ENCODE peak calls at places on chromosomes 6 and 20, in seven cellular contexts. F, E, Q, J, I, K and V are unnamed samples.

GRCh38 chr6:25279748-25280616 is 808 bp downstream of the CARMIL1 start:
- DNase-seq in F (peak; percentile 74), E (peak; percentile 56), Q (no peak), J (no peak), I (peak; percentile 68), K (no peak), V (no peak)

GRCh38 chr6:33993091-33993490 is 152.8 kb downstream of the GRM4 start:
- DNase-seq in F (no peak), E (no peak), Q (no peak), J (no peak), I (no peak), K (no peak), V (peak; percentile 12)

GRCh38 chr6:123771126-123771525 is 32.5 kb upstream of the NKAIN2 start:
- DNase-seq in F (no peak), E (no peak), Q (no peak), J (no peak), I (no peak), K (no peak), V (no peak)

GRCh38 chr20:24955045-24955444 is 6.0 kb downstream of the CST7 start:
- DNase-seq in F (no peak), E (peak; percentile 16), Q (no peak), J (no peak), I (peak; percentile 48), K (no peak), V (no peak)

GRCh38 chr6:157219201-157220200 is 103.8 kb downstream of the TMEM242 start:
- DNase-seq in F (no peak), E (no peak), Q (peak; percentile 45), J (no peak), I (no peak), K (no peak), V (no peak)

GRCh38 chr6:21478411-21478810 is 115.1 kb upstream of the SOX4 start:
- DNase-seq in F (no peak), E (no peak), Q (no peak), J (no peak), I (no peak), K (no peak), V (no peak)

GRCh38 chr20:38126146-38126912 is 38.7 kb downstream of the TGM2 start:
- DNase-seq in F (peak; percentile 65), E (peak; percentile 47), Q (peak; percentile 32), J (no peak), I (peak; percentile 64), K (no peak), V (no peak)

GRCh38 chr20:55538261-55538908 is 466.9 kb downstream of the CBLN4 start:
- DNase-seq in F (no peak), E (no peak), Q (no peak), J (no peak), I (no peak), K (no peak), V (no peak)

GRCh38 chr20:35506872-35507638 is 22.4 kb downstream of the C20orf173 start:
- DNase-seq in F (no peak), E (no peak), Q (no peak), J (no peak), I (no peak), K (no peak), V (no peak)

GRCh38 chr6:111642463-111643158 is 36.9 kb upstream of the TRAF3IP2 start:
- DNase-seq in F (no peak), E (peak; percentile 68), Q (peak; percentile 84), J (peak; percentile 29), I (peak; percentile 78), K (peak; percentile 59), V (no peak)

GRCh38 chr6:13554929-13555333 is 19.5 kb upstream of the SIRT5 start:
- DNase-seq in F (no peak), E (no peak), Q (peak; percentile 21), J (no peak), I (peak; percentile 66), K (peak; percentile 18), V (no peak)

DNA sequence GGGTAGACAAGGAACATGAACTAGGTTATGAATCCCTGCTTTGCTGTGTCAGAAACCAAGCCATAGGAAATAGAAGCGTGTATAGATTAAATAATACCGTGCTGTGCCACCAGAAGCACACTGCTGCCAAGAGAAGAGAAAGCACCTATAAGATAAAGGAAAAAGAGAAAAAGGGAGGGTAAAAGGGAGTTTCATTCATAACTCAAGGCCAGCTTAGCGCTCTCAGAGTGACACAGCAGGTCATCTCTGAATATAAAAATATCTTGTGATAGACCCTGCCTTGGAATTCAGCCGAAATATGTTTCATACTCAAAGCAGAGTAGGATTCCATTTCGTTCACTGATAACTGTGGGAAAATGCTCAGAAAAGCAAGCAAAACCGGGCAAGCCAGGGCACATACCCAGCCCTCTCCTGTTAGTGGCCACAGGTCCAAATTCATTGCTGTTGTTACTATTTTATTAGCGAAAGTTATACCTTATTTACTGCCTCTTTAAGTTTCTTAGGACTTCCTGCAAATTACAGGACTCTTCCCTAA is 8.7 kb downstream of the JAG1 start:
- DNase-seq in F (no peak), E (no peak), Q (no peak), J (no peak), I (no peak), K (no peak), V (no peak)
- H3K4me3 ChIP-seq in F (no peak overlapping the region), E (peak overlapping the region; percentile 7), Q (no peak overlapping the region), J (no peak overlapping the region), I (no peak overlapping the region), K (peak overlapping the region; percentile 97), V (no peak overlapping the region)

GRCh38 chr6:108157972-108158441 is 7.8 kb upstream of the NR2E1 start:
- DNase-seq in F (no peak), E (no peak), Q (no peak), J (no peak), I (no peak), K (no peak), V (no peak)
- H3K27me3 ChIP-seq in F (peaks cover 74% of the 10 kb centered on the region), E (peaks cover 97% of the 10 kb centered on the region), Q (peaks cover 63% of the 10 kb centered on the region), J (peaks cover 78% of the 10 kb centered on the region), I (peaks cover 100% of the 10 kb centered on the region), K (peaks cover 28% of the 10 kb centered on the region), V (peaks cover 28% of the 10 kb centered on the region)

DNA sequence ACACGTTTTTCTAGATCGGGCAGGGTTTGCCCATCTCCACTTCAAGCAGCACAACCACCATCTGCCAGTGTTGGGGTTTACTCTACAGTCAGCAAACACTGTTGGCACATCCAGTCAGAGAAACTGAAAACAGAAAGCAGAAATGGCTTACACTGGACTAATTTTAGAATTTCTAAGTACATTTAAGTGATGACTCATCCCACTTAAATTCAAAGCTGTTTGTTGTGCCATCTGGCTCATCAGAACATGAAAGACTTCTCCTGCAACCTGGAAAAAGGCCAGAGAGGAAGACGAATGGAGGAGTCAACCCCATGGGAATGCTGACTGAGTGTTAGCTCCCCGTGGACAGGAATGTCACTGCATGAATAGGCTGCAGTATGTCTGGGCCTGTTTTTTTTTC is 21.8 kb downstream of the FAM209B start:
- DNase-seq in F (no peak), E (no peak), Q (peak; percentile 95), J (peak; percentile 81), I (no peak), K (no peak), V (peak; percentile 54)
- TF ChIP-seq CTCF in F (no peak), E (no peak), Q (peak; percentile 17), J (peak; percentile 8), I (no peak), K (no peak), V (no peak)

GRCh38 chr6:116255246-116255800 is 1.4 kb upstream of the TSPYL4 start:
- DNase-seq in F (no peak), E (no peak), Q (peak; percentile 20), J (no peak), I (no peak), K (no peak), V (no peak)
- H3K4me3 ChIP-seq in F (no peak overlapping the region), E (no peak overlapping the region), Q (peak overlapping the region; percentile 96), J (peak overlapping the region; percentile 97), I (no peak overlapping the region), K (peak overlapping the region; percentile 88), V (no peak overlapping the region)

GRCh38 chr20:48397689-48398005 is 430.2 kb downstream of the PREX1 start:
- DNase-seq in F (no peak), E (no peak), Q (no peak), J (no peak), I (no peak), K (no peak), V (no peak)
- H3K27me3 ChIP-seq in F (no peaks in the 10 kb centered on the region), E (peaks cover 11% of the 10 kb centered on the region), Q (no peaks in the 10 kb centered on the region), J (peaks cover 10% of the 10 kb centered on the region), I (no peaks in the 10 kb centered on the region), K (peaks cover 9% of the 10 kb centered on the region), V (no peaks in the 10 kb centered on the region)

DNA sequence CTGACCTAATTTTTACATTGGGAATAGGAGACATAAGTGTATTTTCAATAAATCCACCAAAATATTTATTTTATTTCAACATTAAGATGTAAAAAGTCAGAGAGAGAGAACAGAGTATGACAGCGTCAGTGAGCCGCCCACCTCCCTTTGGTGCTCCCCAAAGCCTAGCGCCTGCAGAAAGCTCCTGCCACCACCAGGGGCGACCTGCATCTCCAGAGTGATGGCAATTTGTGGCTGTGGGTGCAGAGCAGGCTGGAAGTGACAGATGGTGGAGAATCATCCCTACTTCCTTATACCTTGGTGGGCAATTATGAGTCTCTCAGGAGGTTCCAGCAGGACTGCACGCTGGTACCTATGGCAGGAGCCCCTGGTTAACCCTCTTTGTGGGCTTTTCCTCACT is 87.3 kb downstream of the PTPRT start:
- DNase-seq in F (no peak), E (no peak), Q (no peak), J (no peak), I (no peak), K (no peak), V (no peak)
- TF ChIP-seq CTCF in F (no peak), E (no peak), Q (no peak), J (no peak), I (no peak), K (no peak), V (no peak)

GRCh38 chr20:25987073-25987927 is 290.6 kb upstream of the ZNF337 start:
- DNase-seq in F (peak; percentile 78), E (peak; percentile 53), Q (peak; percentile 6), J (no peak), I (no peak), K (peak; percentile 30), V (peak; percentile 72)
- H3K4me3 ChIP-seq in F (peak overlapping the region; percentile 7), E (peak overlapping the region; percentile 50), Q (peak overlapping the region; percentile 25), J (peak overlapping the region; percentile 35), I (peak overlapping the region; percentile 41), K (peak overlapping the region; percentile 57), V (peak overlapping the region; percentile 58)

GRCh38 chr6:1232578-1232977 is 79.3 kb upstream of the FOXQ1 start:
- DNase-seq in F (no peak), E (no peak), Q (no peak), J (no peak), I (no peak), K (no peak), V (no peak)
- H3K27me3 ChIP-seq in F (no peaks in the 10 kb centered on the region), E (no peaks in the 10 kb centered on the region), Q (no peaks in the 10 kb centered on the region), J (peaks cover 13% of the 10 kb centered on the region), I (peaks cover 8% of the 10 kb centered on the region), K (peaks cover 2% of the 10 kb centered on the region), V (no peaks in the 10 kb centered on the region)

GRCh38 chr20:47665221-47665991 is 119.9 kb downstream of the SULF2 start:
- DNase-seq in F (no peak), E (no peak), Q (no peak), J (no peak), I (no peak), K (no peak), V (no peak)

GRCh38 chr20:47664744-47665143 is 120.5 kb downstream of the SULF2 start:
- DNase-seq in F (no peak), E (no peak), Q (no peak), J (no peak), I (no peak), K (no peak), V (no peak)

GRCh38 chr20:47662483-47663353 is 122.6 kb downstream of the SULF2 start:
- DNase-seq in F (no peak), E (no peak), Q (no peak), J (no peak), I (no peak), K (no peak), V (no peak)

GRCh38 chr20:47663354-47664067 is 121.8 kb downstream of the SULF2 start:
- DNase-seq in F (peak; percentile 90), E (peak; percentile 83), Q (peak; percentile 76), J (peak; percentile 57), I (peak; percentile 88), K (peak; percentile 74), V (peak; percentile 82)

GRCh38 chr20:47664068-47664437 is 121.2 kb downstream of the SULF2 start:
- DNase-seq in F (no peak), E (no peak), Q (no peak), J (no peak), I (no peak), K (no peak), V (no peak)
- TF ChIP-seq CTCF in F (no peak), E (no peak), Q (no peak), J (no peak), I (no peak), K (no peak), V (peak; percentile 10)